ENCODE peak calls at places on chromosomes 11 and 22, in six cellular contexts. A is PC-3; L is dermis microvascular lymphatic vessel endothelial cell; I is Calu3; P is NCI-H510A treated with DMSO at 0.1 percent for 48 hours; X is stimulated activated naive CD8-positive, alpha-beta T cell treated with anti-CD3 and anti-CD28 coated beads, Interleukin-15, Interleukin-2, amounts not matched to agents 100 U/mL and 50 U/mL, for 24 hours. O is an unnamed sample.
A peak's percentile ranks its signal among the peaks of the same experiment; 100 is the strongest.

GRCh38 chr11:95641506-95641905 is 148.1 kb downstream of the FAM76B start:
- DNase-seq in A (no peak), L (no peak), I (no peak), P (no peak), X (no peak), O (peak; percentile 52)

GRCh38 chr22:38153821-38154562 is 27.6 kb downstream of the PLA2G6 start:
- DNase-seq in A (no peak), L (no peak), I (no peak), P (no peak), X (no peak), O (no peak)

GRCh38 chr11:1853376-1854131 is 670 bp downstream of the LSP1 start:
- DNase-seq in A (no peak), L (no peak), I (no peak), P (no peak), X (peak; percentile 46), O (peak; percentile 31)

GRCh38 chr11:121687961-121688566 is 235.3 kb upstream of the SORL1-AS1 start:
- DNase-seq in A (peak; percentile 60), L (no peak), I (no peak), P (no peak), X (no peak), O (no peak)

GRCh38 chr11:68632802-68633201 is 51.5 kb upstream of the GAL start:
- DNase-seq in A (peak; percentile 88), L (peak; percentile 73), I (peak; percentile 68), P (peak; percentile 72), X (peak; percentile 47), O (peak; percentile 75)

GRCh38 chr11:61522881-61523280 is 14.3 kb downstream of the LRRC10B start:
- DNase-seq in A (no peak), L (no peak), I (no peak), P (no peak), X (no peak), O (no peak)

GRCh38 chr11:44598831-44599230 is 33.4 kb downstream of the CD82 start:
- DNase-seq in A (no peak), L (no peak), I (no peak), P (no peak), X (no peak), O (no peak)

GRCh38 chr11:68710445-68710844 is 26.1 kb downstream of the GAL start:
- DNase-seq in A (no peak), L (no peak), I (no peak), P (no peak), X (no peak), O (no peak)

GRCh38 chr11:46537121-46537520 is 56.7 kb downstream of the AMBRA1 start:
- DNase-seq in A (peak; percentile 18), L (no peak), I (no peak), P (no peak), X (no peak), O (no peak)

GRCh38 chr22:49963647-49964026 is 3.1 kb downstream of the PIM3 start:
- DNase-seq in A (no peak), L (no peak), I (no peak), P (no peak), X (no peak), O (no peak)

GRCh38 chr11:65066805-65067291 is 8.5 kb upstream of the NAALADL1 start:
- DNase-seq in A (no peak), L (no peak), I (no peak), P (peak; percentile 55), X (no peak), O (no peak)

GRCh38 chr22:46056169-46057041 is 79.4 kb upstream of the WNT7B start:
- DNase-seq in A (peak; percentile 36), L (peak; percentile 57), I (no peak), P (no peak), X (no peak), O (no peak)

GRCh38 chr11:30015725-30016449 is 943 bp downstream of the KCNA4 start:
- DNase-seq in A (no peak), L (no peak), I (no peak), P (no peak), X (no peak), O (no peak)

GRCh38 chr11:119479685-119480275 is 56.8 kb upstream of the THY1 start:
- DNase-seq in A (peak; percentile 40), L (peak; percentile 21), I (no peak), P (no peak), X (no peak), O (no peak)

GRCh38 chr11:128086794-128087193 is 500.6 kb downstream of the ETS1 start:
- DNase-seq in A (no peak), L (no peak), I (no peak), P (no peak), X (no peak), O (no peak)

GRCh38 chr11:36296925-36297604 is 977 bp downstream of the PRR5L start:
- DNase-seq in A (no peak), L (no peak), I (no peak), P (no peak), X (no peak), O (no peak)

GRCh38 chr11:117925198-117925925 is 3.8 kb downstream of the TMPRSS13 start:
- DNase-seq in A (no peak), L (no peak), I (no peak), P (peak; percentile 76), X (no peak), O (no peak)

GRCh38 chr11:75966546-75967287 is 151.7 kb downstream of the UVRAG start:
- DNase-seq in A (peak; percentile 94), L (peak; percentile 75), I (peak; percentile 6), P (no peak), X (no peak), O (no peak)

GRCh38 chr11:120978701-120979100 is 45.2 kb upstream of the TBCEL start:
- DNase-seq in A (no peak), L (no peak), I (no peak), P (no peak), X (no peak), O (no peak)

GRCh38 chr11:73586791-73587190 is 11.1 kb downstream of the FAM168A start:
- DNase-seq in A (no peak), L (no peak), I (no peak), P (no peak), X (no peak), O (no peak)

GRCh38 chr11:46896719-46897406 is 21.5 kb downstream of the LRP4 start:
- DNase-seq in A (peak; percentile 72), L (peak; percentile 54), I (peak; percentile 22), P (peak; percentile 26), X (no peak), O (peak; percentile 19)

GRCh38 chr11:77590194-77590591 is 440 bp downstream of the AQP11 start:
- DNase-seq in A (peak; percentile 73), L (peak; percentile 13), I (peak; percentile 46), P (peak; percentile 69), X (no peak), O (peak; percentile 11)